ENCODE peak calls at places on chromosomes 7 and 10, in six cellular contexts. H, C, V, M, O and D are unnamed samples.

GRCh38 chr10:110017940-110018339 is 10.2 kb downstream of the ADD3 start:
- DNase-seq in H (no peak), M (no peak), O (no peak), C (no peak), V (no peak), D (peak)

GRCh38 chr10:112679392-112679791 is 232.4 kb downstream of the VTI1A start:
- DNase-seq in C (no peak), V (no peak), H (no peak), O (no peak), M (no peak), D (no peak)

GRCh38 chr10:3534433-3534832 is 250.6 kb downstream of the KLF6 start:
- DNase-seq in C (no peak), M (peak), O (no peak), V (no peak), H (peak), D (peak)

GRCh38 chr7:28389504-28390385 is 22.6 kb upstream of the CREB5 start:
- DNase-seq in O (no peak), C (no peak), V (peak), M (peak), H (peak), D (peak)

GRCh38 chr7:34190299-34190698 is 285.0 kb downstream of the BMPER start:
- DNase-seq in H (no peak), V (no peak), M (no peak), C (no peak), O (no peak), D (no peak)

GRCh38 chr7:50739744-50740455 is 42.8 kb downstream of the GRB10 start:
- DNase-seq in H (no peak), V (no peak), C (no peak), O (no peak), M (no peak), D (no peak)

GRCh38 chr10:95447733-95448132 is 113.4 kb downstream of the SORBS1 start:
- DNase-seq in M (no peak), V (no peak), O (no peak), H (peak), C (no peak), D (no peak)

GRCh38 chr7:146961617-146962016 is 845.0 kb downstream of the CNTNAP2 start:
- DNase-seq in H (peak), M (no peak), O (no peak), V (no peak), C (no peak), D (peak)

GRCh38 chr10:132335189-132336063 is 3.4 kb downstream of the LRRC27 start:
- DNase-seq in V (no peak), H (peak), O (no peak), C (peak), M (no peak), D (peak)

GRCh38 chr7:76246804-76247389 is 45.2 kb downstream of the SRRM3 start:
- DNase-seq in H (no peak), V (no peak), O (no peak), M (no peak), C (no peak), D (no peak)

GRCh38 chr10:130393342-130393741 is 257.2 kb downstream of the GLRX3 start:
- DNase-seq in M (no peak), H (no peak), C (peak), V (no peak), O (no peak), D (no peak)

DNA sequence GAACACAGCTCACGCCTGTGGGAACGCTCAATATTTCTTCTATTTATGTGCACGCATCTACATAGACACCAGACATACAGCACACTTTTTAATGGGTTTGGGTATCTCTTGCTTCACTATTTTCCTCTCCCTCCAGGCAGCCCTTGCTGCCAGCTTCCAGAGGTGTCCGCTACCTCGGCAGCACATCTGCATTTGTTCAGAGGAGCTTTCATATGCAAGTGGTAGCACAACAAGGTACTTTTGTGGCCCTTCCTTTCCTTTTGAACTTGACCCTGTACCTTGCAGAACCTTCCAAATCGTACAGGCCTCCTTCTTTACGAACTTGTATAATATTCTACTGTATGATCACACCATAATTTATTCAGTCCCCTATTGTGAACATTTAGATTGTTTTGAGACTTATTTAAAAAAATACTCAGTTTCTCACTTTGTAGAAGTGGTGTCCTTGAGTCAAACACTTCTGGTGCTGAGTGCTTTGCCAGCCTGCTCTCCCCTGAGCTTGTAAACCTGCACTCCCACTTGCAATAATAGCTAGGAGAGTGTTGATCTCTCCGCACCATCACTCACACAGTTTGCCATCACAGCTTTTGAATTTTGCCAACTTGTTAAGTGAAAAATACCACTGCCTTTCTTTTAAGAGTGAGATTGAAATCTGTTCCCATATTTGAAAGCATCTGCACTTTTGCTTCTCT is 106.0 kb upstream of the ZNF32 start:
- DNase-seq in M (no peak), V (no peak), H (no peak), O (peak), C (peak), D (no peak)
- H3K14ac ChIP-seq in M (no peak), V (no peak), H (no peak), O (no peak), C (no peak), D (no peak)

DNA sequence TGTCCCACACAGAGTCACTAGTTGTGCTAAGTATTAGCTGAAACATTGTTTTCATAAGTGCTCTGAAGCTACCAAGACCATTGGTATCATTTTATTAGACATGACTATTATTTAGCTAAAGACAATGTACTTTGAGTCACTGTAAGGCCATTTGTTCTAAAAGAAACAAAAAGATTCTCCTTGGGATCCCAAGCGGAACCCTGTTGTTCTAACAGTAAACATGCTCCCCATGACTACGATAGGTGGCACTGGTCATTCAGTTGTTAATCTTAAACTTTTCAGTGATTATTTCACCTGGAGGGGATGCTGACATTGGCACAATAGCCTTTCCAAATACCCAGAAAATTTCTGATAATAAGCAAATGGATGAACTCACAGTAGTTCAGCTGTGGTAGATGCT is 715.0 kb downstream of the AUTS2 start:
- DNase-seq in V (no peak), O (no peak), C (no peak), M (no peak), H (no peak), D (no peak)
- H3K14ac ChIP-seq in V (no peak), O (no peak), C (no peak), M (no peak), H (no peak), D (no peak)

GRCh38 chr10:34186013-34186412 is 629.1 kb downstream of the PARD3 start:
- DNase-seq in O (no peak), M (no peak), H (no peak), V (no peak), C (no peak), D (no peak)

GRCh38 chr10:34187201-34187600 is 627.9 kb downstream of the PARD3 start:
- DNase-seq in H (peak), C (no peak), O (no peak), V (no peak), M (peak), D (no peak)

GRCh38 chr10:34183397-34183796 is 631.7 kb downstream of the PARD3 start:
- DNase-seq in V (no peak), O (no peak), C (peak), M (no peak), H (no peak), D (no peak)

GRCh38 chr10:34186740-34187139 is 628.4 kb downstream of the PARD3 start:
- DNase-seq in M (no peak), O (no peak), V (no peak), C (no peak), H (no peak), D (no peak)

GRCh38 chr10:34184901-34185386 is 630.2 kb downstream of the PARD3 start:
- DNase-seq in O (no peak), H (no peak), V (no peak), C (no peak), M (no peak), D (no peak)
- H3K14ac ChIP-seq in O (no peak), H (no peak), V (no peak), C (no peak), M (no peak), D (no peak)

GRCh38 chr7:17359610-17360009 is 61.2 kb downstream of the AHR start:
- DNase-seq in O (no peak), V (no peak), C (no peak), H (no peak), M (no peak), D (no peak)

GRCh38 chr7:17365776-17366175 is 67.3 kb downstream of the AHR start:
- DNase-seq in O (no peak), M (no peak), H (no peak), C (no peak), V (no peak), D (no peak)

GRCh38 chr7:17367502-17367901 is 69.0 kb downstream of the AHR start:
- DNase-seq in O (no peak), V (no peak), H (no peak), M (peak), C (no peak), D (no peak)

GRCh38 chr7:17357952-17358351 is 59.5 kb downstream of the AHR start:
- DNase-seq in C (no peak), M (peak), V (no peak), H (no peak), O (no peak), D (no peak)

GRCh38 chr7:17362439-17363095 is 64.1 kb downstream of the AHR start:
- DNase-seq in C (no peak), M (peak), H (peak), V (no peak), O (no peak), D (no peak)
- H3K14ac ChIP-seq in C (no peak), M (peak), H (no peak), V (no peak), O (no peak), D (no peak)

GRCh38 chr7:107632466-107632865 is 28.2 kb upstream of the SLC26A4 start:
- DNase-seq in H (no peak), O (no peak), C (no peak), V (no peak), M (no peak), D (no peak)
- H3K14ac ChIP-seq in H (no peak), O (no peak), C (no peak), V (no peak), M (no peak), D (no peak)

DNA sequence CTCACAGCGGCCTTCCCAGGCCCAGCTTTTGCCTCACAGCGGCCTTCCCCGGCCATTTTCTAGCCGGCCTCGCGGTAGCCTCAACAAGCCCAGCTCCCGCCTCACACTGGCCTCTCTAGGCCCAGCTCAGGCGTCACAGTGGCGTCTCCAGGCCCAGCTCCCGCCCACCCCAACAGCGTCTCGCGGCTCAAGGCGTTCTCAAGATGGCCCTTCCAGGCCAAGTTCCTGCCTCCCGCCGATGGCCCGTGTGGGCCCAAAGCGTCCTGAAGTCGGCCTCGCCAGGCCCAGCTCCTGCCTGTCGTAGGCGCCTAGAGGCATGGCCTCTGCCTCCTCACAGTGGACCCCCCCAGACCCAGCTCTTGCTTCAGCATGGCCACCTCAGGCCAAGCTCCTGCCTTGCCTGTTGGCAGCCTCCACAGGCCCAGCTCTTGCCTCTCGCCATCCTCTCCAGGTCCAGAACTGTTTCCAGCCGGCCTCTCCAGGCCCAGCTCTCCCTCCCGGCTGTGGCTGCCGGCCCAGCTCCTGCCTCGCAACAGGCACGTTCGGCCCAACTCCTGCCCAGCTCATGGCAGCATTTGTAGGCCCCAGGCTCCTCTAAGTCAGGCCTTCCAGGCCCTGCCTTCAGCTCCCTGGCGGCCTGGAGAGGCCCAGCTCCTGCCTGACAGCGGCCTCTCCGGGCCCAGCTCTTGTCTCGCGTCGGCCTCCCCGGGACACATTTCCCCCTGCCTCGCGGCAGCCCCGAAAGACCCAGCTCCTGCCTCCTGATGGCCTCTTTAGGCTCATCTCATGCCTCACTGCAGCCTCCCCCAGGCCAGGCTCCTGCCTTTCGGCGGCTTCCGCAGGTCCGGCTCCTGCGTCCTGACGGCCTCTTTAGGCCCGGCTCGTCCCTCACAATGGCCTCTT is 18.8 kb upstream of the TMEM248 start:
- DNase-seq in C (peak), V (no peak), O (no peak), M (no peak), H (no peak), D (no peak)
- H3K14ac ChIP-seq in C (no peak), V (no peak), O (no peak), M (no peak), H (no peak), D (no peak)

GRCh38 chr7:1053816-1054370 is 9.5 kb downstream of the GPR146 start:
- DNase-seq in M (no peak), H (no peak), C (no peak), O (no peak), V (no peak), D (no peak)
- H3K14ac ChIP-seq in M (no peak), H (no peak), C (no peak), O (no peak), V (no peak), D (no peak)

GRCh38 chr7:22657479-22657878 is 69.5 kb upstream of the IL6 start:
- DNase-seq in C (no peak), M (no peak), O (no peak), H (no peak), V (no peak), D (no peak)

GRCh38 chr7:22653981-22654380 is 73.0 kb upstream of the IL6 start:
- DNase-seq in O (no peak), V (no peak), C (no peak), M (no peak), H (no peak), D (no peak)

GRCh38 chr7:22651534-22652243 is 75.3 kb upstream of the IL6 start:
- DNase-seq in H (peak), M (peak), V (no peak), O (no peak), C (no peak), D (peak)

GRCh38 chr7:22655781-22656180 is 71.2 kb upstream of the IL6 start:
- DNase-seq in V (no peak), C (no peak), M (no peak), O (no peak), H (no peak), D (no peak)

GRCh38 chr7:22654836-22655235 is 72.2 kb upstream of the IL6 start:
- DNase-seq in V (no peak), H (no peak), M (peak), C (no peak), O (no peak), D (peak)
- H3K14ac ChIP-seq in V (no peak), H (no peak), M (peak), C (no peak), O (no peak), D (no peak)

GRCh38 chr7:38704041-38704547 is 72.9 kb upstream of the AMPH start:
- DNase-seq in O (no peak), M (peak), H (peak), V (no peak), C (no peak), D (no peak)
- H3K14ac ChIP-seq in O (no peak), M (no peak), H (no peak), V (no peak), C (no peak), D (no peak)